ENCODE peak calls at places on chromosomes 3 and 15, in four cellular contexts. One of them, this sample, is unnamed.

GRCh38 chr3:30282052-30282708 is 324.2 kb upstream of the TGFBR2 start:
- DNase-seq in K562: no peak
- DNase-seq in HL-60: no peak
- DNase-seq in GM12878: no peak
- DNase-seq in this sample: no peak

GRCh38 chr3:60135474-60135873 is 1085.6 kb upstream of the CFAP20DC start:
- DNase-seq in K562: no peak
- DNase-seq in HL-60: no peak
- DNase-seq in GM12878: no peak
- DNase-seq in this sample: no peak

GRCh38 chr3:79202471-79203143 is 565.2 kb downstream of the ROBO1 start:
- DNase-seq in K562: no peak
- DNase-seq in HL-60: no peak
- DNase-seq in GM12878: no peak
- DNase-seq in this sample: no peak

GRCh38 chr3:46947981-46948791 is 28.4 kb downstream of the CCDC12 start:
- DNase-seq in K562: peak; percentile 91
- DNase-seq in HL-60: peak; percentile 87
- DNase-seq in GM12878: no peak
- DNase-seq in this sample: no peak

GRCh38 chr3:195900426-195901355 is 7.7 kb downstream of the TNK2 start:
- DNase-seq in K562: no peak
- DNase-seq in HL-60: peak; percentile 90
- DNase-seq in GM12878: no peak
- DNase-seq in this sample: no peak

GRCh38 chr3:60073942-60074341 is 1024.1 kb upstream of the CFAP20DC start:
- DNase-seq in K562: no peak
- DNase-seq in HL-60: no peak
- DNase-seq in GM12878: no peak
- DNase-seq in this sample: no peak

GRCh38 chr15:63811942-63812341 is 21.8 kb downstream of the HERC1 start:
- DNase-seq in K562: no peak
- DNase-seq in HL-60: no peak
- DNase-seq in GM12878: no peak
- DNase-seq in this sample: no peak

GRCh38 chr15:98069256-98069655 is 108.8 kb downstream of the ARRDC4 start:
- DNase-seq in K562: no peak
- DNase-seq in HL-60: no peak
- DNase-seq in GM12878: no peak
- DNase-seq in this sample: no peak

GRCh38 chr15:71532994-71533393 is 277.4 kb upstream of the NR2E3 start:
- DNase-seq in K562: peak; percentile 25
- DNase-seq in HL-60: peak; percentile 6
- DNase-seq in GM12878: no peak
- DNase-seq in this sample: no peak

GRCh38 chr15:98740295-98740694 is 92.0 kb downstream of the IGF1R start:
- DNase-seq in K562: no peak
- DNase-seq in HL-60: no peak
- DNase-seq in GM12878: no peak
- DNase-seq in this sample: no peak

GRCh38 chr3:133487920-133488540 is 85.5 kb upstream of the CDV3 start:
- DNase-seq in K562: peak; percentile 37
- DNase-seq in HL-60: no peak
- DNase-seq in GM12878: no peak
- DNase-seq in this sample: no peak

GRCh38 chr15:43776718-43777292 is at the start of gene ELL3:
- DNase-seq in K562: peak; percentile 62
- DNase-seq in HL-60: peak; percentile 65
- DNase-seq in GM12878: no peak
- DNase-seq in this sample: peak; percentile 43

GRCh38 chr15:43774062-43774461 is 2.7 kb downstream of the ELL3 start:
- DNase-seq in K562: no peak
- DNase-seq in HL-60: no peak
- DNase-seq in GM12878: no peak
- DNase-seq in this sample: no peak

GRCh38 chr15:43776101-43776717 is 557 bp downstream of the ELL3 start:
- DNase-seq in K562: peak; percentile 40
- DNase-seq in HL-60: no peak
- DNase-seq in GM12878: peak; percentile 66
- DNase-seq in this sample: peak; percentile 38

GRCh38 chr15:43777293-43777819 is 590 bp upstream of the ELL3 start:
- DNase-seq in K562: peak; percentile 58
- DNase-seq in HL-60: peak; percentile 73
- DNase-seq in GM12878: peak; percentile 78
- DNase-seq in this sample: peak; percentile 61

GRCh38 chr15:43775411-43775965 is 1.3 kb downstream of the ELL3 start:
- DNase-seq in K562: peak; percentile 40
- DNase-seq in HL-60: no peak
- DNase-seq in GM12878: no peak
- DNase-seq in this sample: no peak
- TF ChIP-seq POLR2AphosphoS5 in K562: no peak
- TF ChIP-seq POLR2AphosphoS5 in HL-60: no peak
- TF ChIP-seq POLR2AphosphoS5 in GM12878: no peak
- TF ChIP-seq POLR2AphosphoS5 in this sample: no peak

GRCh38 chr3:110629917-110630316 is 441.7 kb upstream of the NECTIN3 start:
- DNase-seq in K562: no peak
- DNase-seq in HL-60: no peak
- DNase-seq in GM12878: no peak
- DNase-seq in this sample: no peak
- TF ChIP-seq SPI1 in K562: no peak
- TF ChIP-seq SPI1 in HL-60: no peak
- TF ChIP-seq SPI1 in GM12878: no peak
- TF ChIP-seq SPI1 in this sample: no peak

DNA sequence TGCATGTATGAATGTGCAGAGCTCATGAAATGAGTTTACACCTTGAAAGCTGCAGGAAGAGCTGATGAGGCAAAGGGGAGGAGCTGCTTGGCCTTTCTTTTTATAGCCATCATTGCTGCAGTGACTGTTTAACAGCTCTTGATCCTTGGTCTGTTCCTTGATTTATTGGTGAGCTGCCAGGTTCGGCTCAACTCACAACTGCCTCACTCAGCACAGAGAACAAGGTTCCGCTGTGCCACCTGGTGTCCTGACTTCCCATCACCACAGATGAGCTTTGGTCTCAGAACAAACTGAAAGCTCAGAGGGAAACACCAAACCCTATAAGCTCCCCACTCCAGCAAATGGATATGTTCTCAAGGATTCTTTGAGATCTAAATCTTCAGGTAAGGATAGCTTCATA is 626.1 kb downstream of the MAGI1 start:
- DNase-seq in K562: peak; percentile 1
- DNase-seq in HL-60: no peak
- DNase-seq in GM12878: no peak
- DNase-seq in this sample: no peak
- TF ChIP-seq POLR2AphosphoS5 in K562: no peak
- TF ChIP-seq POLR2AphosphoS5 in HL-60: no peak
- TF ChIP-seq POLR2AphosphoS5 in GM12878: no peak
- TF ChIP-seq POLR2AphosphoS5 in this sample: no peak

GRCh38 chr3:23444386-23444785 is 241.3 kb downstream of the UBE2E2 start:
- DNase-seq in K562: no peak
- DNase-seq in HL-60: no peak
- DNase-seq in GM12878: no peak
- DNase-seq in this sample: no peak

GRCh38 chr3:23446301-23446700 is 243.2 kb downstream of the UBE2E2 start:
- DNase-seq in K562: no peak
- DNase-seq in HL-60: no peak
- DNase-seq in GM12878: no peak
- DNase-seq in this sample: no peak

GRCh38 chr3:23440416-23441294 is 237.5 kb downstream of the UBE2E2 start:
- DNase-seq in K562: no peak
- DNase-seq in HL-60: no peak
- DNase-seq in GM12878: no peak
- DNase-seq in this sample: no peak

GRCh38 chr3:23439080-23439479 is 236.0 kb downstream of the UBE2E2 start:
- DNase-seq in K562: no peak
- DNase-seq in HL-60: no peak
- DNase-seq in GM12878: no peak
- DNase-seq in this sample: no peak

GRCh38 chr3:23442598-23443383 is 239.7 kb downstream of the UBE2E2 start:
- DNase-seq in K562: no peak
- DNase-seq in HL-60: peak; percentile 29
- DNase-seq in GM12878: no peak
- DNase-seq in this sample: no peak
- TF ChIP-seq SPI1 in K562: no peak
- TF ChIP-seq SPI1 in HL-60: no peak
- TF ChIP-seq SPI1 in GM12878: no peak
- TF ChIP-seq SPI1 in this sample: no peak

DNA sequence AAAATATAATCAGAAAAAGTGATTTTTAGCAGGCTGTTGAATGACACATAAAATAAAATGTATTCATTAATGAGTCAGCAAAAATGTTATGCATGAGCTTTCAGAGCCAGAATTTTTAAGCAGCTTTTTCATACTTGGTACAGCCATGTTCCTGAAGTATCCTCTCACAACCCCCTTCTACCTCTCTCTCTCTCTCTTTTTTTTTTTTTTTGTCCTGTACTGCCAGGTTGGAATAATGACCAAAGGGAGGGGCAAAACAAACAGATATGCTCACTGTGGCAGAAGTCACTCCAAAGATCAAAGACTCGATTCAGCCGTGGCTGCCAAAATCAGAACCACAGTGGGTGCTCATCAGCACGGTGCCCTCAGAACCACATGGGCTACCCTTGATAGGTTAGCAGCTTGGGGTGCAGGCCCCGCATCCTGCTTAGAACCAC is 383.0 kb downstream of the ZBTB20 start:
- DNase-seq in K562: no peak
- DNase-seq in HL-60: no peak
- DNase-seq in GM12878: no peak
- DNase-seq in this sample: no peak
- TF ChIP-seq POLR2AphosphoS5 in K562: no peak
- TF ChIP-seq POLR2AphosphoS5 in HL-60: no peak
- TF ChIP-seq POLR2AphosphoS5 in GM12878: no peak
- TF ChIP-seq POLR2AphosphoS5 in this sample: no peak

DNA sequence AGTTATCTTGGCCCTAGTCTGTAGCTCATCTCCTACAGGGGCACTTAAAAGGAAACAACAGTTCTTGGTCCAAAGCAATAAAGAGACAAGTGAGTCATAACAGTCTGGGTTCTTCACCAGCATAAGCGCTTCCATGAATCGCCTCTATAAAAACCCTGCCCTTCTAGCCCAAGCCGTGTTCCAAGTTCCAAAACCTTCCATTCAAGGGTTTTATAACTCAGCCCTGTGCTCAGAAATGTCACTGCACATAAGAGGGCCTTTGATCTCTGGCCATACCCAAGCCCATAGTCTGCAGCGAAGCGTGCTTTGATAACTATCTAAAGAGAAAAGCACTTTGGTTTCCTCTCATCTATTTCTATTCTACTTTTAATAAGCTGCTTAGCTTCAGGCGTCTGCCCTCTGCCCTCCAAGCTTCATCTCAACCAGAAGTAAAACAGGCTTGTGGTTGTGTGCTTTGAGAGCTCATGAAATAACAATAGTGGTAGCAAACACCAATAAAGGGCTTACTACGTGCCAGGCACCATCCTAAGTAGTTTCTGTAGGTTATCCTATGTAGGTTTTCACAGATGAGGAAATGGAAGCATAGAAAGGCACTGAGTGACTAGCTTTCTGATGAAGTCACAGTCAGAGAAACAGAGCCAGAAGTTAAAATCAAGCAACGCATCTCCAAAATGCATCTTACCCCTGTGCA is 64.0 kb upstream of the AKAP13 start:
- DNase-seq in K562: no peak
- DNase-seq in HL-60: no peak
- DNase-seq in GM12878: no peak
- DNase-seq in this sample: no peak
- TF ChIP-seq SPI1 in K562: no peak
- TF ChIP-seq SPI1 in HL-60: no peak
- TF ChIP-seq SPI1 in GM12878: no peak
- TF ChIP-seq SPI1 in this sample: peak; percentile 29

GRCh38 chr15:68256675-68257450 is 20.7 kb upstream of the FEM1B start:
- DNase-seq in K562: no peak
- DNase-seq in HL-60: peak; percentile 97
- DNase-seq in GM12878: no peak
- DNase-seq in this sample: peak; percentile 33
- TF ChIP-seq POLR2AphosphoS5 in K562: no peak
- TF ChIP-seq POLR2AphosphoS5 in HL-60: peak; percentile 62
- TF ChIP-seq POLR2AphosphoS5 in GM12878: no peak
- TF ChIP-seq POLR2AphosphoS5 in this sample: no peak

This sample was measured in GM12891.